ENCODE peak calls at places on chromosome 15, in five cellular contexts. J, M, C, A and K are unnamed samples.

GRCh38 chr15:80990955-80991354 is 1.3 kb upstream of the MESD start:
- DNase-seq in A (no peak), C (no peak), M (no peak), J (no peak), K (no peak)

GRCh38 chr15:78810377-78811123 is 714 bp downstream of the ADAMTS7 start:
- DNase-seq in A (peak; percentile 61), C (no peak), J (no peak), M (peak; percentile 76), K (peak; percentile 48)

GRCh38 chr15:61720197-61720596 is 340.1 kb downstream of the VPS13C start:
- DNase-seq in J (no peak), M (no peak), C (no peak), A (no peak), K (no peak)

GRCh38 chr15:84889313-84889990 is 5.0 kb downstream of the SLC28A1 start:
- DNase-seq in C (no peak), M (no peak), A (no peak), J (no peak), K (no peak)

GRCh38 chr15:39549912-39550311 is 31.0 kb upstream of the THBS1 start:
- DNase-seq in A (no peak), J (no peak), C (no peak), M (peak; percentile 48), K (no peak)

GRCh38 chr15:37837276-37837675 is 97.2 kb upstream of the TMCO5A start:
- DNase-seq in J (no peak), M (no peak), C (no peak), A (no peak), K (no peak)

GRCh38 chr15:97955040-97955439 is 5.5 kb upstream of the ARRDC4 start:
- DNase-seq in C (no peak), A (no peak), J (peak; percentile 62), M (no peak), K (no peak)

GRCh38 chr15:60721706-60722105 is 242.8 kb upstream of the ICE2 start:
- DNase-seq in J (no peak), C (no peak), A (peak; percentile 66), M (no peak), K (no peak)

GRCh38 chr15:22262613-22263020 is 182.3 kb downstream of the OR4M2 start:
- DNase-seq in M (peak; percentile 66), C (no peak), A (peak; percentile 36), J (no peak), K (no peak)

GRCh38 chr15:95698230-95698629 is 632.3 kb upstream of the NR2F2 start:
- DNase-seq in C (no peak), A (no peak), M (no peak), J (no peak), K (no peak)

GRCh38 chr15:70023769-70024491 is 73.8 kb downstream of the TLE3 start:
- DNase-seq in A (peak; percentile 40), C (no peak), M (peak; percentile 40), J (no peak), K (no peak)

GRCh38 chr15:68333775-68334470 is 56.4 kb downstream of the FEM1B start:
- DNase-seq in A (peak; percentile 78), J (no peak), C (no peak), M (peak; percentile 71), K (no peak)

GRCh38 chr15:24878153-24878552 is 76.6 kb upstream of the SNRPN start:
- DNase-seq in A (peak; percentile 16), M (peak; percentile 26), C (no peak), J (no peak), K (no peak)

GRCh38 chr15:40150163-40150925 is 10.5 kb upstream of the BUB1B start:
- DNase-seq in M (no peak), C (no peak), A (peak; percentile 22), J (no peak), K (no peak)

GRCh38 chr15:100457201-100457600 is 71.5 kb downstream of the CERS3 start:
- DNase-seq in A (no peak), M (no peak), C (no peak), J (no peak), K (no peak)

GRCh38 chr15:85583404-85584390 is 203.3 kb downstream of the AKAP13 start:
- DNase-seq in J (no peak), A (peak; percentile 48), M (peak; percentile 70), C (no peak), K (peak; percentile 53)